ENCODE peak calls at places on chromosome 3, in five cellular contexts. X, C, M, Y and U are unnamed samples.

GRCh38 chr3:34225828-34226227 is 427.4 kb downstream of the PDCD6IP start:
- DNase-seq in Y (no peak), X (no peak), C (no peak), M (no peak), U (no peak)

GRCh38 chr3:123314409-123315270 is 112.9 kb downstream of the SEC22A start:
- DNase-seq in C (no peak), Y (no peak), X (no peak), M (no peak), U (no peak)

GRCh38 chr3:121677141-121677540 is 16.4 kb upstream of the HCLS1 start:
- DNase-seq in M (no peak), C (no peak), X (no peak), Y (no peak), U (no peak)

GRCh38 chr3:58531956-58532355 is 5.0 kb downstream of the ACOX2 start:
- DNase-seq in X (no peak), Y (no peak), C (no peak), M (no peak), U (no peak)

GRCh38 chr3:106302451-106303221 is 433.8 kb upstream of the CBLB start:
- DNase-seq in M (no peak), C (no peak), Y (no peak), X (no peak), U (no peak)

GRCh38 chr3:122903171-122903570 is 108.3 kb downstream of the SLC49A4 start:
- DNase-seq in C (no peak), Y (no peak), X (no peak), M (no peak), U (peak)

GRCh38 chr3:126125341-126125740 is 41.4 kb upstream of the SLC41A3 start:
- DNase-seq in M (peak), C (no peak), X (no peak), Y (no peak), U (peak)

GRCh38 chr3:46612324-46612723 is at the start of gene FAM240A:
- DNase-seq in Y (peak), X (peak), M (no peak), C (no peak), U (peak)

GRCh38 chr3:140031170-140031569 is 96.2 kb downstream of the CLSTN2 start:
- DNase-seq in M (no peak), C (no peak), X (no peak), Y (no peak), U (no peak)

GRCh38 chr3:36302626-36303025 is 77.7 kb upstream of the STAC start:
- DNase-seq in C (no peak), Y (no peak), X (no peak), M (no peak), U (no peak)

GRCh38 chr3:105906345-105906744 is 37.5 kb upstream of the CBLB start:
- DNase-seq in C (no peak), M (no peak), Y (no peak), X (peak), U (no peak)

GRCh38 chr3:35426581-35426980 is 212.7 kb upstream of the ARPP21 start:
- DNase-seq in X (no peak), C (no peak), Y (no peak), M (no peak), U (no peak)

GRCh38 chr3:160569874-160570273 is 4.5 kb upstream of the KPNA4 start:
- DNase-seq in Y (no peak), C (no peak), X (no peak), M (no peak), U (no peak)

GRCh38 chr3:49092948-49093852 is 671 bp downstream of the QRICH1 start:
- DNase-seq in M (peak), Y (peak), C (no peak), X (peak), U (no peak)

GRCh38 chr3:103085465-103085864 is 650.6 kb downstream of the ZPLD1 start:
- DNase-seq in Y (no peak), M (no peak), X (no peak), C (no peak), U (no peak)

GRCh38 chr3:45892161-45892560 is 5.8 kb downstream of the CCR9 start:
- DNase-seq in M (no peak), C (no peak), X (no peak), Y (no peak), U (no peak)

GRCh38 chr3:33145901-33146580 is 32.2 kb downstream of the CRTAP start:
- DNase-seq in Y (no peak), X (no peak), C (no peak), M (no peak), U (peak)

GRCh38 chr3:170499562-170500156 is 81.0 kb downstream of the CLDN11 start:
- DNase-seq in Y (peak), M (no peak), X (peak), C (no peak), U (no peak)

GRCh38 chr3:128330301-128330845 is 136.3 kb downstream of the DNAJB8 start:
- DNase-seq in C (no peak), M (no peak), X (no peak), Y (no peak), U (no peak)

GRCh38 chr3:43523454-43524053 is 98.3 kb downstream of the ANO10 start:
- DNase-seq in C (no peak), M (no peak), Y (no peak), X (no peak), U (no peak)

GRCh38 chr3:66472313-66473134 is 28.3 kb downstream of the LRIG1 start:
- DNase-seq in X (peak), Y (peak), C (no peak), M (peak), U (no peak)

GRCh38 chr3:79661866-79662265 is 105.9 kb downstream of the ROBO1 start:
- DNase-seq in C (no peak), X (no peak), Y (no peak), M (no peak), U (no peak)

GRCh38 chr3:169771651-169772529 is 1.3 kb upstream of the MYNN start:
- DNase-seq in M (peak), C (no peak), X (peak), Y (peak), U (no peak)

GRCh38 chr3:174270841-174271240 is 588.3 kb upstream of the NAALADL2 start:
- DNase-seq in Y (peak), M (no peak), C (no peak), X (peak), U (no peak)

GRCh38 chr3:63961891-63962290 is 49.7 kb upstream of the SCAANT1 start:
- DNase-seq in Y (no peak), C (no peak), X (peak), M (no peak), U (no peak)

GRCh38 chr3:182738583-182739514 is 54.5 kb upstream of the ATP11B start:
- DNase-seq in M (no peak), X (no peak), C (no peak), Y (no peak), U (no peak)

GRCh38 chr3:190059242-190059590 is 61.5 kb downstream of the P3H2 start:
- DNase-seq in X (no peak), M (no peak), Y (no peak), C (no peak), U (no peak)

GRCh38 chr3:106518516-106518915 is 649.7 kb upstream of the CBLB start:
- DNase-seq in X (peak), C (no peak), M (no peak), Y (peak), U (no peak)

GRCh38 chr3:169542347-169542751 is 121.2 kb downstream of the MECOM start:
- DNase-seq in M (no peak), C (no peak), X (peak), Y (no peak), U (no peak)

GRCh38 chr3:195204360-195205166 is 66.4 kb downstream of the XXYLT1 start:
- DNase-seq in C (no peak), Y (peak), X (peak), M (no peak), U (peak)

GRCh38 chr3:37961622-37962455 is 28.7 kb upstream of the VILL start:
- DNase-seq in Y (no peak), X (no peak), M (no peak), C (no peak), U (peak)

GRCh38 chr3:127964053-127964452 is 49.0 kb downstream of the KBTBD12 start:
- DNase-seq in Y (no peak), C (no peak), M (no peak), X (peak), U (no peak)

GRCh38 chr3:79018671-79019136 is 749.1 kb downstream of the ROBO1 start:
- DNase-seq in M (peak), Y (peak), C (no peak), X (peak), U (peak)

GRCh38 chr3:23304424-23304823 is 101.3 kb downstream of the UBE2E2 start:
- DNase-seq in C (no peak), X (peak), Y (peak), M (no peak), U (no peak)

GRCh38 chr3:71518089-71518488 is 65.4 kb downstream of the FOXP1 start:
- DNase-seq in X (no peak), Y (no peak), C (no peak), M (no peak), U (no peak)

GRCh38 chr3:190193210-190193609 is 72.5 kb upstream of the P3H2 start:
- DNase-seq in C (no peak), Y (no peak), X (no peak), M (no peak), U (no peak)

GRCh38 chr3:4994823-4995499 is 15.7 kb downstream of the BHLHE40 start:
- DNase-seq in C (no peak), Y (peak), M (no peak), X (peak), U (peak)

GRCh38 chr3:4996223-4996765 is 17.1 kb downstream of the BHLHE40 start:
- DNase-seq in M (no peak), Y (no peak), C (no peak), X (no peak), U (peak)

GRCh38 chr3:4995500-4996053 is 16.3 kb downstream of the BHLHE40 start:
- DNase-seq in X (peak), Y (peak), C (no peak), M (no peak), U (peak)

GRCh38 chr3:4997946-4998345 is 18.7 kb downstream of the BHLHE40 start:
- DNase-seq in M (no peak), Y (no peak), C (no peak), X (no peak), U (no peak)

GRCh38 chr3:4996771-4997291 is 17.6 kb downstream of the BHLHE40 start:
- DNase-seq in X (no peak), M (no peak), C (no peak), Y (no peak), U (no peak)
- TF ChIP-seq CTCF in X (no peak), M (no peak), C (no peak), Y (no peak), U (no peak)

GRCh38 chr3:148598619-148599018 is 99.1 kb upstream of the AGTR1 start:
- DNase-seq in M (no peak), X (no peak), C (no peak), Y (no peak), U (no peak)
- TF ChIP-seq CTCF in M (no peak), X (no peak), C (no peak), Y (no peak), U (no peak)

GRCh38 chr3:153160451-153161137 is 1.4 kb upstream of the RAP2B start:
- DNase-seq in C (peak), X (peak), M (peak), Y (peak), U (peak)
- TF ChIP-seq CTCF in C (no peak), X (no peak), M (no peak), Y (peak), U (no peak)

DNA sequence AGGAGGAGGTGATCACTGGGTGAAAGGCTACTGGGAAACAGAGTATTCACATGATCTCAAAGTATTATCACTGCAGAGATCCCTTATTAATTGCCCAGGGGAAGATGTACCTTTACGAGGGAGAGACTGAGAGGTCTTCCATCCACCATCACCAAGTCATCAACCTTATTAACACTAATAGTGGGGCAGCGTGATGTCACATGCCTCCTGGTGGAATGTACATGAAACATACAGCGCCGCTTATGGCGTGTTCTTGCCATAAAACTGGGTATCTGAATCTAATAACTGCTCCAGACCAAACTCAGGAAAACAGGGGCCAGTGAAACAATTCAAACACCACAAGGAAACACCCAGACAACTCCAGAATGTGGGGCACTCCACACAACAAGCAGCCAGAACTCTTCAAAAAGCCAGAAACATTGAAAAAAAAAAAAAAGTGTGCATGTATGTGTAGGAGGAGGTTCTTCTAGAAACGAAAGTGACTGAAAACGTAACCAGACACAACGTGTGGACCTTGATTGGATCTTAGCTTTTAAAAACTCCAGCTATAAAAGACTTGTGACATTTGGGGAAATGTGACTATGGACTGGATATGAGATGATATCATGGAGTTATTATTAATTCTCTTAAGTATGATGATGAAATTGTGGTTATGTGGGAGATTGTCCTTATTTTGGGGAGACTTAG is 4.6 kb downstream of the STIMATE start:
- DNase-seq in C (no peak), Y (peak), M (no peak), X (peak), U (peak)
- TF ChIP-seq CTCF in C (no peak), Y (peak), M (no peak), X (peak), U (peak)

GRCh38 chr3:187077085-187077484 is 62.2 kb downstream of the RPL39L start:
- DNase-seq in M (no peak), Y (no peak), C (no peak), X (no peak), U (no peak)
- TF ChIP-seq CTCF in M (no peak), Y (no peak), C (no peak), X (no peak), U (no peak)

GRCh38 chr3:11128682-11129632 is 25.3 kb upstream of the HRH1 start:
- DNase-seq in C (no peak), Y (no peak), M (no peak), X (peak), U (no peak)
- TF ChIP-seq CTCF in C (no peak), Y (no peak), M (no peak), X (no peak), U (no peak)

GRCh38 chr3:12495749-12496452 is 11.6 kb downstream of the TSEN2 start:
- DNase-seq in X (no peak), M (no peak), C (no peak), Y (no peak), U (no peak)
- TF ChIP-seq CTCF in X (no peak), M (no peak), C (no peak), Y (no peak), U (no peak)

GRCh38 chr3:5791558-5791957 is 604.1 kb downstream of the EDEM1 start:
- DNase-seq in Y (no peak), M (no peak), X (no peak), C (no peak), U (no peak)

GRCh38 chr3:5784656-5785055 is 597.1 kb downstream of the EDEM1 start:
- DNase-seq in C (no peak), X (no peak), M (no peak), Y (no peak), U (no peak)

DNA sequence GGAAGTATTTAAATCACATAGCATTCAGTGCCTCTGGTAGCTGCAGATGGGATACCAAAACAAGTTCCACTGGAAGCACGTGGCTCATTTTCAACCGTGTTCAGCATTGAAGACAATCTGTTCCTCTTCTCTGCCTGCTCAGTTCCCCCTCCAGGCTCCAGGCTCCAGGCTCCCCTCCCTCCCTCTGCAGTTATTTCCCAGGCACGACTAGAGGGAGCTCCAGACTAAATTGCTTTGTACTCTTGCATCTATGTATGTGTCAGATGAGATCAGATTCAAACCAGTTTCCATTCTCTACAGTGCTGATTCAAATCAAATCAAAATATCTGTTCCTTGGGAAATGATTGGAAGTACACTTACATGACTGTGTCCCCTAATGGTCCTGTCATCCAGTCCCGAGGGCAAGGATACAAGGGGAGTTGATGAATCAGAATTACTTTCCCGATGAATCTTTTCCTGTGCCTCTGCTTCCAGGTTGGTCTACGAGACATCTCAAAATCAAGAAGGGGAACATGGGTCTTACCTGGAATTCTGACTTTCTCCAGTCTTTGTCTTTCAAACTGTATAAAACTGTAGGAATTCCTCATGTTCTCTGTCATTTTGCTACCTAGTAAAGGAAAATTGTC is 600.5 kb downstream of the EDEM1 start:
- DNase-seq in C (no peak), M (no peak), X (no peak), Y (no peak), U (no peak)
- TF ChIP-seq CTCF in C (no peak), M (no peak), X (no peak), Y (no peak), U (peak)

GRCh38 chr3:147356909-147357733 is 49.2 kb downstream of the ZIC4 start:
- DNase-seq in X (no peak), M (no peak), C (no peak), Y (no peak), U (no peak)
- TF ChIP-seq CTCF in X (peak), M (no peak), C (no peak), Y (peak), U (no peak)

DNA sequence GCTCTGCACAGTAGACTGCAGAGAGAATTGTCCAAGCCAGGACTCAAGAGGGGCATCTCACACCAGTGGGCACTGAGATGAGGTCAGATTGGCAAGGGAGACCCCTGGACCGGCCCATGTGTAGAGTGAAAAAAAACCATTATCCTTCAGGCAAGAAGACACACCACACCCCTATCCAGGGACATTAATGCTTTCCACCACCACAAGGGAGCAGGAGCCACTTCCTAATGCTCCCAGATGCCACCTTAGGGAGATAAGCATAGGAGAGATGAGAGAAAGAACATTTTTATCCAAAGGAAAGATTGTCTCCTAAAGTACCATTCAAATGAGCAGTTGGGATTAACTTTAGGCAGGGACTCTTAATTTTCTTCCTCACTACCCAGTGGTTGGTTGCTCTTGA is 109.6 kb upstream of the PTX3 start:
- DNase-seq in X (no peak), Y (no peak), M (no peak), C (no peak), U (no peak)
- TF ChIP-seq CTCF in X (no peak), Y (no peak), M (no peak), C (no peak), U (no peak)